ENCODE peak calls at places on chromosomes 3 and 15, in ten cellular contexts. P, O, R, X, W, U, D, C, J and Z are unnamed samples.

GRCh38 chr3:33060609-33061337 is 36.2 kb downstream of the GLB1 start:
- DNase-seq in C (no peak), O (no peak), P (peak), D (no peak), J (no peak), W (no peak), R (no peak), U (no peak), X (no peak), Z (no peak)

GRCh38 chr15:63509933-63510547 is 5.6 kb downstream of the USP3 start:
- DNase-seq in D (no peak), W (no peak), P (no peak), C (no peak), O (no peak), J (no peak), U (peak), R (no peak), X (peak), Z (no peak)

GRCh38 chr3:158532099-158532734 is 38.8 kb upstream of the MLF1 start:
- DNase-seq in W (no peak), O (no peak), X (peak), P (no peak), U (peak), J (no peak), D (peak), R (no peak), C (no peak), Z (peak)

GRCh38 chr3:130906374-130906995 is 12.6 kb downstream of the ATP2C1 start:
- DNase-seq in D (no peak), X (peak), P (no peak), W (no peak), R (no peak), O (no peak), C (no peak), U (no peak), J (no peak), Z (no peak)

GRCh38 chr3:42456211-42456610 is 45.8 kb upstream of the LYZL4 start:
- DNase-seq in C (no peak), O (no peak), W (no peak), P (no peak), X (no peak), D (no peak), R (no peak), U (no peak), J (no peak), Z (no peak)

GRCh38 chr15:74613089-74613952 is 2.3 kb upstream of the CLK3 start:
- DNase-seq in O (no peak), J (no peak), U (no peak), W (no peak), X (peak), P (no peak), C (no peak), R (peak), D (no peak), Z (no peak)

GRCh38 chr15:61186905-61187865 is 41.9 kb downstream of the RORA start:
- DNase-seq in W (no peak), C (no peak), U (no peak), J (no peak), O (no peak), X (no peak), R (peak), D (no peak), P (no peak), Z (no peak)

GRCh38 chr3:129441782-129442181 is 1.8 kb downstream of the IFT122 start:
- DNase-seq in X (no peak), O (no peak), C (no peak), P (no peak), R (no peak), J (no peak), U (no peak), D (no peak), W (no peak), Z (peak)

GRCh38 chr3:77939726-77940125 is 899.8 kb downstream of the ROBO2 start:
- DNase-seq in J (no peak), P (no peak), D (no peak), X (no peak), R (no peak), O (no peak), C (no peak), U (no peak), W (no peak), Z (no peak)

GRCh38 chr3:186909078-186909853 is 21.1 kb upstream of the ST6GAL1 start:
- DNase-seq in W (peak), J (peak), P (peak), X (no peak), O (no peak), R (no peak), D (no peak), U (no peak), C (peak), Z (no peak)

GRCh38 chr3:148075829-148076716 is 621.6 kb upstream of the AGTR1 start:
- DNase-seq in O (no peak), W (no peak), J (no peak), R (no peak), U (peak), P (no peak), X (peak), C (no peak), D (peak), Z (peak)

GRCh38 chr3:29486087-29486486 is 205.2 kb downstream of the RBMS3 start:
- DNase-seq in X (peak), W (no peak), R (no peak), D (no peak), C (no peak), O (no peak), P (no peak), U (peak), J (no peak), Z (no peak)

GRCh38 chr15:77475898-77476297 is 55.2 kb downstream of the HMG20A start:
- DNase-seq in O (no peak), P (no peak), D (no peak), C (no peak), J (no peak), R (no peak), W (no peak), X (no peak), U (no peak), Z (no peak)

GRCh38 chr15:67098768-67099282 is 33.4 kb downstream of the SMAD3 start:
- DNase-seq in W (no peak), D (no peak), C (no peak), P (no peak), U (no peak), X (peak), J (no peak), R (no peak), O (no peak), Z (no peak)

GRCh38 chr3:46163551-46163981 is 44.5 kb downstream of the CCR1 start:
- DNase-seq in P (no peak), C (no peak), J (no peak), D (no peak), U (no peak), W (no peak), O (no peak), R (no peak), X (peak), Z (no peak)